ENCODE peak calls at places on chromosomes 2 and 18, in seven cellular contexts. R, X, O, I, P, N and D are unnamed samples.

GRCh38 chr2:108224022-108224421 is 15.7 kb upstream of the SULT1C3 start:
- DNase-seq in R (no peak), X (no peak), O (no peak), I (no peak), P (no peak), N (no peak), D (no peak)

GRCh38 chr18:11389281-11389680 is 220.1 kb upstream of the SLC35G4 start:
- DNase-seq in R (no peak), X (no peak), O (no peak), I (no peak), P (peak; percentile 59), N (no peak), D (no peak)

GRCh38 chr2:187296869-187297268 is 151.2 kb downstream of the CALCRL start:
- DNase-seq in R (no peak), X (no peak), O (no peak), I (no peak), P (no peak), N (no peak), D (no peak)

GRCh38 chr18:70182548-70182947 is 22.9 kb downstream of the RTTN start:
- DNase-seq in R (no peak), X (no peak), O (no peak), I (no peak), P (no peak), N (no peak), D (no peak)

GRCh38 chr2:201008000-201008829 is 44.8 kb upstream of the ORC2 start:
- DNase-seq in R (no peak), X (no peak), O (no peak), I (peak; percentile 55), P (no peak), N (no peak), D (no peak)

GRCh38 chr2:140506606-140507005 is 1624.2 kb downstream of the LRP1B start:
- DNase-seq in R (no peak), X (no peak), O (no peak), I (no peak), P (peak; percentile 15), N (no peak), D (no peak)

GRCh38 chr2:14514001-14514400 is 118.5 kb upstream of the LRATD1 start:
- DNase-seq in R (no peak), X (no peak), O (peak; percentile 60), I (no peak), P (no peak), N (no peak), D (no peak)

GRCh38 chr2:18422416-18423165 is 137.9 kb downstream of the RDH14 start:
- DNase-seq in R (no peak), X (no peak), O (no peak), I (no peak), P (no peak), N (no peak), D (no peak)

GRCh38 chr2:154623819-154624218 is 74.7 kb upstream of the KCNJ3 start:
- DNase-seq in R (no peak), X (no peak), O (peak; percentile 65), I (no peak), P (peak; percentile 72), N (no peak), D (peak; percentile 35)

GRCh38 chr2:226934546-226935243 is 98.8 kb downstream of the RHBDD1 start:
- DNase-seq in R (no peak), X (no peak), O (no peak), I (no peak), P (peak; percentile 12), N (no peak), D (no peak)
- H3K36me3 ChIP-seq in R (no peaks in the 10 kb centered on the region), X (no peaks in the 10 kb centered on the region), O (no peaks in the 10 kb centered on the region), I (no peaks in the 10 kb centered on the region), P (no peaks in the 10 kb centered on the region), N (no peaks in the 10 kb centered on the region), D (peaks cover 19% of the 10 kb centered on the region)

GRCh38 chr2:113172721-113173562 is 829 bp upstream of the PSD4 start:
- DNase-seq in R (no peak), X (peak; percentile 57), O (no peak), I (no peak), P (no peak), N (no peak), D (no peak)
- TF ChIP-seq CTCF in R (no peak), X (no peak), O (no peak), I (no peak), P (no peak), N (no peak), D (no peak)

GRCh38 chr2:177243073-177243472 is 21.5 kb downstream of the NFE2L2 start:
- DNase-seq in R (no peak), X (no peak), O (no peak), I (no peak), P (no peak), N (no peak), D (no peak)

GRCh38 chr2:177243476-177243875 is 21.1 kb downstream of the NFE2L2 start:
- DNase-seq in R (no peak), X (no peak), O (no peak), I (no peak), P (no peak), N (no peak), D (no peak)

GRCh38 chr2:177241771-177242135 is 22.8 kb downstream of the NFE2L2 start:
- DNase-seq in R (no peak), X (no peak), O (no peak), I (no peak), P (no peak), N (no peak), D (no peak)

GRCh38 chr2:177244244-177244771 is 20.2 kb downstream of the NFE2L2 start:
- DNase-seq in R (no peak), X (no peak), O (no peak), I (no peak), P (no peak), N (no peak), D (no peak)

DNA sequence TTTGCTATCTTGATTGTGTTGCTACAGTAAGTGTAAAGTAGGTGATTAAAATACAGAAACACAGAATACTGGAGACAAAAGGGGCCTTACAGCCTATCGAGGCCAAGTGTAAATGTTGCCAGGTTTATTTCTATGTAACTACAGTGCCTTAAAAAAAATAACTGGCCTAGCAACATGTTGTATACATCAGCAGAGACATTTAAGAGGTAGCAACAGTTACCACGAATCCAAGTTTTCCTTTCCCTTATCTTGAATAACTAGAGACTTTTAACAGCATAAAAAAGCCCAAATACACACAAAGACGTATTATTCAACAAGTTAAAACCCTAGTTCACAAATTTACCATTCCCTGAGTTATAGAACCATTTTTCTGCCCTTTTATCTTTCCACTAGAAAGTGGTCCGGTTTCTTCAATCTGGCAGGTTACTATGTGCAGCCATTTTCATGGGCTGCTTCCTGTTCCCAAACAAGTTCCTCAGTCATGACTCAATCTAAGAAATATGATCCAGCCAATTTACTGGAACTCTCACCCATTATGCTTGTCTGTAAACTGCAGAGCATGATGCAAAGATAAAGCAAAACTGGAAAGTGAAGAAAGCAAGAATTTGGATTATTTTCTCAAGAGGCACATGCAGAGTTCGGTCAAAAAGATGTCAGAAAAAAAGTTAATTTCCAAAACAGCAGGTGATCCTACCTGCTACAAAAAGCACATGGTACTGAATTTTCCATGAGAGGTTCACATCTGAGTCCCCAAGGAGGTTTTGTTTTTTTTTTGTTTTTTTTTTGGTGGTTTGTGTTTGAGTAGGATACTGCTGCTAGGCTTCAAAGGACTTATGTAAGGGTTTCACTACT is 22.2 kb downstream of the NFE2L2 start:
- DNase-seq in R (no peak), X (no peak), O (no peak), I (peak; percentile 99), P (peak; percentile 87), N (no peak), D (no peak)
- H3K4me1 ChIP-seq in R (peaks cover 96% of the 10 kb centered on the region), X (peaks cover 66% of the 10 kb centered on the region), O (peaks cover 12% of the 10 kb centered on the region), I (peaks cover 65% of the 10 kb centered on the region), P (peaks cover 72% of the 10 kb centered on the region), N (peaks cover 98% of the 10 kb centered on the region), D (peaks cover 35% of the 10 kb centered on the region)

DNA sequence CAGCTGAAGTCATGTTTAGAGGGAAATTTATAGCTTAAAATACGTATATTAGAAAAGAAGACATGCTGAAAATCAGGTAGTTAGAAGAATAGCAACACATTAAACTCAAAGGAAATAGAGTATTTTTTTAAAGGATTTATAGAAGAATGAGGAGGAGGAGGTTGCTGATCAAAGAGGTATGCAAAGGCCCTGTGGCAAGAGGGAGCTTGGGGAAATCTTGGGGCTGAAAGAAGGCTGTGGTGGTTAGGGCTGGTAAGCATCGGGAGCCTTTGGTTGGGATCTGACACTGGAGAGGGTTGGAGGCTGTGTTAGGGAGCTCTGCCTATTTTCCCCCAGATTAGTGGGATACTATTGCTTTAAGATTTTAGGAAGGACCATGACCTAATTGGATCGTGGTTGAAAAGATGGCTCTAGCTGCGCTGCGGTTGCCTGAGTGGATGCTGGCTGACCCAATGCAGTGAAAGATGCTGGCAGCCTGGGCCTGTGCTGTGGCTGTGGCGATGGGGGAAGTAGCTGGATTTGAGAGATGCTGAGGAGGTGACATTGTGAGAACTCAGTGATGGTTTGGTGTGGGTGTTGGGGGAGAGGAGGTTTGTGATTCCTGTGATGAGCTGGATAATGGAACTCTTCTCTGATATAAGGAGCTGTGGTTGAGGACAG is 11.7 kb downstream of the DGKD start:
- DNase-seq in R (no peak), X (no peak), O (no peak), I (no peak), P (no peak), N (no peak), D (no peak)
- H3K36me3 ChIP-seq in R (no peaks in the 10 kb centered on the region), X (no peaks in the 10 kb centered on the region), O (no peaks in the 10 kb centered on the region), I (peaks cover 15% of the 10 kb centered on the region), P (peaks cover 10% of the 10 kb centered on the region), N (no peaks in the 10 kb centered on the region), D (peaks cover 81% of the 10 kb centered on the region)

GRCh38 chr2:81650048-81650971 is 1345.8 kb upstream of the LRRTM1 start:
- DNase-seq in R (no peak), X (no peak), O (no peak), I (peak; percentile 41), P (no peak), N (no peak), D (no peak)
- TF ChIP-seq CTCF in R (no peak), X (no peak), O (peak; percentile 44), I (peak; percentile 25), P (peak; percentile 13), N (no peak), D (peak; percentile 65)

GRCh38 chr18:2952605-2953004 is 60.3 kb downstream of the LPIN2 start:
- DNase-seq in R (no peak), X (no peak), O (no peak), I (no peak), P (no peak), N (no peak), D (no peak)
- H3K4me1 ChIP-seq in R (no peaks in the 10 kb centered on the region), X (no peaks in the 10 kb centered on the region), O (no peaks in the 10 kb centered on the region), I (no peaks in the 10 kb centered on the region), P (peaks cover 11% of the 10 kb centered on the region), N (peaks cover 2% of the 10 kb centered on the region), D (peaks cover 18% of the 10 kb centered on the region)